ENCODE peak calls at places on chromosomes 16 and 17, in seven cellular contexts. One of them, this sample, is unnamed.

GRCh38 chr17:79114455-79115301 is 40.1 kb downstream of the ENGASE start:
- DNase-seq in GDM1: no peak
- DNase-seq in ELR: no peak
- DNase-seq in COLO829: no peak
- DNase-seq in GM12865: no peak
- DNase-seq in substantia nigra: no peak
- DNase-seq in activated CD8-positive, alpha-beta T cell treated with anti-CD3 and anti-CD28 coated beads for 36 hours: no peak
- DNase-seq in this sample: no peak

GRCh38 chr16:85520853-85521736 is 92.0 kb upstream of the GSE1 start:
- DNase-seq in GDM1: no peak
- DNase-seq in COLO829: no peak
- DNase-seq in activated CD8-positive, alpha-beta T cell treated with anti-CD3 and anti-CD28 coated beads for 36 hours: no peak
- DNase-seq in substantia nigra: no peak
- DNase-seq in GM12865: no peak
- DNase-seq in ELR: no peak
- DNase-seq in this sample: no peak

GRCh38 chr16:75061677-75062076 is 54.9 kb downstream of the LDHD start:
- DNase-seq in COLO829: no peak
- DNase-seq in activated CD8-positive, alpha-beta T cell treated with anti-CD3 and anti-CD28 coated beads for 36 hours: no peak
- DNase-seq in GM12865: no peak
- DNase-seq in substantia nigra: no peak
- DNase-seq in GDM1: no peak
- DNase-seq in ELR: no peak
- DNase-seq in this sample: no peak

GRCh38 chr16:28623172-28623711 is 13.4 kb upstream of the SULT1A1 start:
- DNase-seq in GM12865: peak; percentile 39
- DNase-seq in activated CD8-positive, alpha-beta T cell treated with anti-CD3 and anti-CD28 coated beads for 36 hours: peak; percentile 80
- DNase-seq in GDM1: no peak
- DNase-seq in ELR: no peak
- DNase-seq in COLO829: no peak
- DNase-seq in substantia nigra: no peak
- DNase-seq in this sample: no peak

GRCh38 chr17:75111777-75112176 is 2.0 kb downstream of the ARMC7 start:
- DNase-seq in GDM1: no peak
- DNase-seq in ELR: no peak
- DNase-seq in COLO829: no peak
- DNase-seq in GM12865: no peak
- DNase-seq in substantia nigra: no peak
- DNase-seq in activated CD8-positive, alpha-beta T cell treated with anti-CD3 and anti-CD28 coated beads for 36 hours: no peak
- DNase-seq in this sample: no peak

GRCh38 chr17:77716289-77716929 is 242.1 kb upstream of the TNRC6C start:
- DNase-seq in activated CD8-positive, alpha-beta T cell treated with anti-CD3 and anti-CD28 coated beads for 36 hours: no peak
- DNase-seq in substantia nigra: no peak
- DNase-seq in GM12865: no peak
- DNase-seq in GDM1: no peak
- DNase-seq in ELR: no peak
- DNase-seq in COLO829: no peak
- DNase-seq in this sample: no peak

GRCh38 chr16:26599786-26600107 is 467.0 kb upstream of the C16orf82 start:
- DNase-seq in ELR: no peak
- DNase-seq in substantia nigra: no peak
- DNase-seq in GDM1: no peak
- DNase-seq in GM12865: no peak
- DNase-seq in activated CD8-positive, alpha-beta T cell treated with anti-CD3 and anti-CD28 coated beads for 36 hours: peak; percentile 34
- DNase-seq in COLO829: no peak
- DNase-seq in this sample: no peak

GRCh38 chr16:69514366-69514765 is 51.4 kb upstream of the NFAT5 start:
- DNase-seq in COLO829: no peak
- DNase-seq in GDM1: no peak
- DNase-seq in activated CD8-positive, alpha-beta T cell treated with anti-CD3 and anti-CD28 coated beads for 36 hours: no peak
- DNase-seq in ELR: peak; percentile 51
- DNase-seq in substantia nigra: no peak
- DNase-seq in GM12865: peak; percentile 53
- DNase-seq in this sample: no peak

GRCh38 chr16:55911616-55912015 is 36.4 kb upstream of the CES5A start:
- DNase-seq in ELR: no peak
- DNase-seq in activated CD8-positive, alpha-beta T cell treated with anti-CD3 and anti-CD28 coated beads for 36 hours: no peak
- DNase-seq in GDM1: no peak
- DNase-seq in substantia nigra: no peak
- DNase-seq in COLO829: no peak
- DNase-seq in GM12865: no peak
- DNase-seq in this sample: no peak

GRCh38 chr17:40307001-40307690 is 1.8 kb upstream of the RARA start:
- DNase-seq in activated CD8-positive, alpha-beta T cell treated with anti-CD3 and anti-CD28 coated beads for 36 hours: peak; percentile 39
- DNase-seq in GDM1: no peak
- DNase-seq in COLO829: no peak
- DNase-seq in substantia nigra: no peak
- DNase-seq in GM12865: no peak
- DNase-seq in ELR: no peak
- DNase-seq in this sample: no peak

GRCh38 chr17:18947866-18948265 is 4.1 kb upstream of the SLC5A10 start:
- DNase-seq in COLO829: no peak
- DNase-seq in activated CD8-positive, alpha-beta T cell treated with anti-CD3 and anti-CD28 coated beads for 36 hours: no peak
- DNase-seq in ELR: no peak
- DNase-seq in substantia nigra: no peak
- DNase-seq in GDM1: no peak
- DNase-seq in GM12865: no peak
- DNase-seq in this sample: no peak

GRCh38 chr16:27313422-27314160 is at the start of gene IL4R:
- DNase-seq in activated CD8-positive, alpha-beta T cell treated with anti-CD3 and anti-CD28 coated beads for 36 hours: peak; percentile 91
- DNase-seq in GDM1: no peak
- DNase-seq in substantia nigra: no peak
- DNase-seq in GM12865: peak; percentile 73
- DNase-seq in COLO829: no peak
- DNase-seq in ELR: peak; percentile 76
- DNase-seq in this sample: no peak

GRCh38 chr17:74770498-74771318 is 5.4 kb downstream of the NAT9 start:
- DNase-seq in COLO829: no peak
- DNase-seq in substantia nigra: peak; percentile 20
- DNase-seq in ELR: peak; percentile 46
- DNase-seq in activated CD8-positive, alpha-beta T cell treated with anti-CD3 and anti-CD28 coated beads for 36 hours: peak; percentile 78
- DNase-seq in GM12865: peak; percentile 74
- DNase-seq in GDM1: no peak
- DNase-seq in this sample: no peak

GRCh38 chr16:3173892-3174617 is 13.9 kb upstream of the OR1F1 start:
- DNase-seq in GM12865: peak; percentile 65
- DNase-seq in activated CD8-positive, alpha-beta T cell treated with anti-CD3 and anti-CD28 coated beads for 36 hours: peak; percentile 71
- DNase-seq in ELR: peak; percentile 41
- DNase-seq in GDM1: peak; percentile 46
- DNase-seq in substantia nigra: no peak
- DNase-seq in COLO829: no peak
- DNase-seq in this sample: peak; percentile 43

This sample was measured in foreskin melanocyte.